ENCODE peak calls at places on chromosomes 16 and 17, in five cellular contexts. One of them, this sample, is unnamed.

GRCh38 chr17:38627957-38628356 is 22.2 kb upstream of the SRCIN1 start:
- DNase-seq in mammary epithelial cell: no peak
- DNase-seq in ascending aorta: no peak
- DNase-seq in suprapubic skin: no peak
- DNase-seq in GM23248: no peak
- DNase-seq in this sample: no peak

GRCh38 chr17:17626151-17626805 is 34.8 kb upstream of the PEMT start:
- DNase-seq in GM23248: no peak
- DNase-seq in suprapubic skin: no peak
- DNase-seq in mammary epithelial cell: no peak
- DNase-seq in ascending aorta: no peak
- DNase-seq in this sample: no peak

GRCh38 chr16:86293897-86294296 is 216.4 kb upstream of the FOXF1 start:
- DNase-seq in GM23248: no peak
- DNase-seq in mammary epithelial cell: no peak
- DNase-seq in suprapubic skin: no peak
- DNase-seq in ascending aorta: no peak
- DNase-seq in this sample: no peak

GRCh38 chr17:4903051-4903818 is at the start of gene CHRNE:
- DNase-seq in suprapubic skin: peak; percentile 93
- DNase-seq in GM23248: peak; percentile 71
- DNase-seq in ascending aorta: no peak
- DNase-seq in mammary epithelial cell: peak; percentile 73
- DNase-seq in this sample: peak; percentile 53

GRCh38 chr17:542943-543342 is 171.7 kb downstream of the VPS53 start:
- DNase-seq in ascending aorta: no peak
- DNase-seq in mammary epithelial cell: no peak
- DNase-seq in suprapubic skin: no peak
- DNase-seq in GM23248: no peak
- DNase-seq in this sample: no peak

GRCh38 chr16:68086336-68086821 is 1.2 kb downstream of the NFATC3 start:
- DNase-seq in suprapubic skin: no peak
- DNase-seq in mammary epithelial cell: peak; percentile 52
- DNase-seq in ascending aorta: no peak
- DNase-seq in GM23248: peak; percentile 75
- DNase-seq in this sample: no peak

GRCh38 chr16:5175263-5175662 is 77.7 kb upstream of the EEF2KMT start:
- DNase-seq in ascending aorta: no peak
- DNase-seq in GM23248: no peak
- DNase-seq in suprapubic skin: no peak
- DNase-seq in mammary epithelial cell: no peak
- DNase-seq in this sample: no peak

GRCh38 chr16:84891149-84891795 is 71.5 kb downstream of the CRISPLD2 start:
- DNase-seq in GM23248: no peak
- DNase-seq in suprapubic skin: no peak
- DNase-seq in mammary epithelial cell: no peak
- DNase-seq in ascending aorta: no peak
- DNase-seq in this sample: no peak

GRCh38 chr17:6596076-6596475 is 39.7 kb upstream of the PITPNM3 start:
- DNase-seq in GM23248: no peak
- DNase-seq in mammary epithelial cell: no peak
- DNase-seq in ascending aorta: no peak
- DNase-seq in suprapubic skin: no peak
- DNase-seq in this sample: no peak

GRCh38 chr17:42034059-42034458 is 14.2 kb downstream of the NKIRAS2 start:
- DNase-seq in GM23248: no peak
- DNase-seq in ascending aorta: no peak
- DNase-seq in mammary epithelial cell: no peak
- DNase-seq in suprapubic skin: no peak
- DNase-seq in this sample: no peak

GRCh38 chr17:49523706-49524472 is 28.8 kb downstream of the NGFR start:
- DNase-seq in ascending aorta: no peak
- DNase-seq in suprapubic skin: peak; percentile 74
- DNase-seq in GM23248: peak; percentile 37
- DNase-seq in mammary epithelial cell: peak; percentile 95
- DNase-seq in this sample: no peak

GRCh38 chr17:1462164-1463112 is 6.4 kb upstream of the CRK start:
- DNase-seq in GM23248: no peak
- DNase-seq in suprapubic skin: no peak
- DNase-seq in mammary epithelial cell: no peak
- DNase-seq in ascending aorta: no peak
- DNase-seq in this sample: peak; percentile 59

GRCh38 chr17:39872700-39873099 is 4.7 kb downstream of the ZPBP2 start:
- DNase-seq in suprapubic skin: no peak
- DNase-seq in ascending aorta: no peak
- DNase-seq in mammary epithelial cell: peak; percentile 32
- DNase-seq in GM23248: peak; percentile 78
- DNase-seq in this sample: no peak

GRCh38 chr16:29958756-29959155 is 3.1 kb upstream of the TMEM219 start:
- DNase-seq in suprapubic skin: no peak
- DNase-seq in GM23248: no peak
- DNase-seq in ascending aorta: no peak
- DNase-seq in mammary epithelial cell: no peak
- DNase-seq in this sample: no peak

GRCh38 chr16:52470601-52471000 is 76.3 kb downstream of the TOX3 start:
- DNase-seq in ascending aorta: no peak
- DNase-seq in suprapubic skin: no peak
- DNase-seq in mammary epithelial cell: no peak
- DNase-seq in GM23248: no peak
- DNase-seq in this sample: no peak

GRCh38 chr17:78736526-78737079 is 45.5 kb downstream of the CYTH1 start:
- DNase-seq in ascending aorta: peak; percentile 47
- DNase-seq in GM23248: no peak
- DNase-seq in mammary epithelial cell: peak; percentile 93
- DNase-seq in suprapubic skin: peak; percentile 83
- DNase-seq in this sample: peak; percentile 64

GRCh38 chr17:62778990-62779681 is 29.0 kb downstream of the MARCHF10 start:
- DNase-seq in ascending aorta: no peak
- DNase-seq in suprapubic skin: peak; percentile 69
- DNase-seq in GM23248: peak; percentile 98
- DNase-seq in mammary epithelial cell: peak; percentile 99
- DNase-seq in this sample: no peak

GRCh38 chr17:64250211-64250835 is 12.7 kb downstream of the TEX2 start:
- DNase-seq in ascending aorta: no peak
- DNase-seq in mammary epithelial cell: peak; percentile 71
- DNase-seq in GM23248: no peak
- DNase-seq in suprapubic skin: no peak
- DNase-seq in this sample: no peak

GRCh38 chr16:46731691-46732555 is 16.2 kb downstream of the MYLK3 start:
- DNase-seq in suprapubic skin: peak; percentile 46
- DNase-seq in mammary epithelial cell: no peak
- DNase-seq in ascending aorta: no peak
- DNase-seq in GM23248: no peak
- DNase-seq in this sample: no peak

GRCh38 chr17:60149691-60150582 is at the start of gene CA4:
- DNase-seq in ascending aorta: no peak
- DNase-seq in mammary epithelial cell: no peak
- DNase-seq in GM23248: no peak
- DNase-seq in suprapubic skin: no peak
- DNase-seq in this sample: no peak

GRCh38 chr16:66580605-66581209 is 1.4 kb downstream of the CMTM2 start:
- DNase-seq in ascending aorta: no peak
- DNase-seq in mammary epithelial cell: peak; percentile 64
- DNase-seq in suprapubic skin: no peak
- DNase-seq in GM23248: peak; percentile 82
- DNase-seq in this sample: peak; percentile 24

GRCh38 chr16:12612598-12613101 is 191.0 kb downstream of the CPPED1 start:
- DNase-seq in GM23248: no peak
- DNase-seq in suprapubic skin: no peak
- DNase-seq in mammary epithelial cell: peak; percentile 94
- DNase-seq in ascending aorta: no peak
- DNase-seq in this sample: no peak

GRCh38 chr17:57257911-57258885 is 1.9 kb downstream of the MSI2 start:
- DNase-seq in ascending aorta: no peak
- DNase-seq in GM23248: peak; percentile 19
- DNase-seq in suprapubic skin: no peak
- DNase-seq in mammary epithelial cell: no peak
- DNase-seq in this sample: no peak

GRCh38 chr16:21239646-21240045 is 6.1 kb downstream of the ANKS4B start:
- DNase-seq in suprapubic skin: no peak
- DNase-seq in ascending aorta: no peak
- DNase-seq in mammary epithelial cell: no peak
- DNase-seq in GM23248: no peak
- DNase-seq in this sample: no peak

GRCh38 chr17:75319818-75320691 is 30.8 kb upstream of the SLC25A19 start:
- DNase-seq in GM23248: peak; percentile 60
- DNase-seq in suprapubic skin: no peak
- DNase-seq in mammary epithelial cell: no peak
- DNase-seq in ascending aorta: no peak
- DNase-seq in this sample: no peak

GRCh38 chr17:21549107-21549687 is 143.1 kb upstream of the KCNJ18 start:
- DNase-seq in mammary epithelial cell: peak; percentile 61
- DNase-seq in suprapubic skin: no peak
- DNase-seq in ascending aorta: no peak
- DNase-seq in GM23248: peak; percentile 78
- DNase-seq in this sample: no peak

GRCh38 chr17:19768046-19768782 is 20.1 kb upstream of the ALDH3A1 start:
- DNase-seq in suprapubic skin: peak; percentile 41
- DNase-seq in ascending aorta: no peak
- DNase-seq in GM23248: no peak
- DNase-seq in mammary epithelial cell: no peak
- DNase-seq in this sample: no peak

GRCh38 chr17:18235743-18236256 is 10.4 kb downstream of the LLGL1 start:
- DNase-seq in GM23248: peak; percentile 72
- DNase-seq in ascending aorta: no peak
- DNase-seq in mammary epithelial cell: peak; percentile 90
- DNase-seq in suprapubic skin: no peak
- DNase-seq in this sample: no peak

GRCh38 chr16:27080870-27081269 is 14.1 kb downstream of the C16orf82 start:
- DNase-seq in ascending aorta: no peak
- DNase-seq in suprapubic skin: no peak
- DNase-seq in mammary epithelial cell: no peak
- DNase-seq in GM23248: peak; percentile 19
- DNase-seq in this sample: no peak

GRCh38 chr16:4832698-4833343 is 14.3 kb downstream of the GLYR1 start:
- DNase-seq in suprapubic skin: no peak
- DNase-seq in GM23248: no peak
- DNase-seq in mammary epithelial cell: no peak
- DNase-seq in ascending aorta: no peak
- DNase-seq in this sample: no peak

GRCh38 chr17:28524476-28525415 is 18.6 kb downstream of the FOXN1 start:
- DNase-seq in suprapubic skin: no peak
- DNase-seq in ascending aorta: no peak
- DNase-seq in GM23248: peak; percentile 78
- DNase-seq in mammary epithelial cell: peak; percentile 70
- DNase-seq in this sample: no peak

GRCh38 chr17:48595107-48595999 is 1.8 kb upstream of the HOXB5 start:
- DNase-seq in GM23248: no peak
- DNase-seq in suprapubic skin: no peak
- DNase-seq in ascending aorta: no peak
- DNase-seq in mammary epithelial cell: no peak
- DNase-seq in this sample: no peak

GRCh38 chr17:79411419-79411818 is 199.4 kb downstream of the RBFOX3 start:
- DNase-seq in mammary epithelial cell: no peak
- DNase-seq in ascending aorta: no peak
- DNase-seq in suprapubic skin: no peak
- DNase-seq in GM23248: no peak
- DNase-seq in this sample: no peak

DNA sequence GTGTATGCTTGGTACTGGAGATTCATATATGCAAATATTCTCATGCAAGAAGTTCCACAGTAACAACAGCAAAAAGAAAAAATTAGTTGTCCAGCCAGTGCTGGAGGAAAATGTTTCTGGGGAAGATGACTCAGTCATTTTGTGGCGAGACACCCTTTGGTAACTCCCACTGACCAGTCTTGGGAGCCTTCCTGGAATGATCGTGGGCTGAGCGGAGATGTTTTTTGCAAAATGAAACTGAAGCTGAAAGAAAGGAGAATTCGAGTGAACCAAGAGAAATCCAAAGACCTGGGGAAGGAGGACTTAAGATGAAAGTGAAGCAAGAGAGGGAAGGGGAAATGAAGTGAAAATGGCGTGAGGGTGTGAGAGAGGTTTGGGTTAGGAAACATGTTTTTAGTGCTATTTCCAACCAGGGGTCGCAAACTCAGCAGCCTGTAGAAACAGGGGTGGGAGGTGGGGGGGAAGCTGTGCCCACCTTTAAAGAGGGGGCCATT is 5.2 kb downstream of the ITPRIPL2 start:
- DNase-seq in mammary epithelial cell: peak; percentile 81
- DNase-seq in GM23248: peak; percentile 96
- DNase-seq in ascending aorta: no peak
- DNase-seq in suprapubic skin: no peak
- DNase-seq in this sample: no peak
- H3K27ac ChIP-seq in mammary epithelial cell: peak overlapping the region; percentile 90
- H3K27ac ChIP-seq in GM23248: peak overlapping the region; percentile 95
- H3K27ac ChIP-seq in ascending aorta: peak overlapping the region; percentile 80
- H3K27ac ChIP-seq in suprapubic skin: peak overlapping the region; percentile 55
- H3K27ac ChIP-seq in this sample: peak overlapping the region; percentile 77

GRCh38 chr16:28202147-28202746 is 9.5 kb downstream of the XPO6 start:
- DNase-seq in suprapubic skin: no peak
- DNase-seq in ascending aorta: no peak
- DNase-seq in GM23248: no peak
- DNase-seq in mammary epithelial cell: no peak
- DNase-seq in this sample: no peak
- H3K27ac ChIP-seq in suprapubic skin: no peak overlapping the region
- H3K27ac ChIP-seq in ascending aorta: no peak overlapping the region
- H3K27ac ChIP-seq in GM23248: no peak overlapping the region
- H3K27ac ChIP-seq in mammary epithelial cell: no peak overlapping the region
- H3K27ac ChIP-seq in this sample: no peak overlapping the region

GRCh38 chr16:74846714-74847113 is 72.1 kb upstream of the FA2H start:
- DNase-seq in ascending aorta: no peak
- DNase-seq in GM23248: no peak
- DNase-seq in mammary epithelial cell: no peak
- DNase-seq in suprapubic skin: no peak
- DNase-seq in this sample: no peak

GRCh38 chr16:74847202-74847601 is 72.6 kb upstream of the FA2H start:
- DNase-seq in mammary epithelial cell: no peak
- DNase-seq in GM23248: no peak
- DNase-seq in suprapubic skin: no peak
- DNase-seq in ascending aorta: no peak
- DNase-seq in this sample: no peak

GRCh38 chr16:74850027-74850426 is 75.4 kb upstream of the FA2H start:
- DNase-seq in GM23248: no peak
- DNase-seq in mammary epithelial cell: no peak
- DNase-seq in ascending aorta: no peak
- DNase-seq in suprapubic skin: no peak
- DNase-seq in this sample: no peak

GRCh38 chr16:74852500-74852875 is 77.9 kb upstream of the FA2H start:
- DNase-seq in ascending aorta: no peak
- DNase-seq in mammary epithelial cell: no peak
- DNase-seq in GM23248: no peak
- DNase-seq in suprapubic skin: no peak
- DNase-seq in this sample: no peak
- H3K27ac ChIP-seq in ascending aorta: no peak overlapping the region
- H3K27ac ChIP-seq in mammary epithelial cell: no peak overlapping the region
- H3K27ac ChIP-seq in GM23248: no peak overlapping the region
- H3K27ac ChIP-seq in suprapubic skin: no peak overlapping the region
- H3K27ac ChIP-seq in this sample: no peak overlapping the region

DNA sequence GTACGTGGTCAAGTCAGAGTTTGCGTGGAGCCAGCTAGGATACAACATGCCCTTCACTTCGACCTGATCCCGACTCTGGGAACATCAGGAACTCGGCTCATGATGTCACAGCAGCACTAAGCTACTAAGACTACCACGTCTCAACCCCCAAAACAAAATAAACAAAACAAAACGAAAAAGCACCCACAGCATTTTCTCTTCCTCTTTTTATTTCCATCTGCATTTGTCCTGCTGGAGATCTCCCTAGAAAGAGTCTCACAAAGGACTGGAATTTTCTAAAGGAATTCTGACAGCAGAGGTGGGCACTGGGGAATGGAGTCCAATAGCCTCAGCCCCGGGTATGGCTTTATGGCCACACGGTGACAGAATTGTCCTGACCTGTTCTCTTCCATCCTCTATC is 196.6 kb downstream of the SALL1 start:
- DNase-seq in ascending aorta: no peak
- DNase-seq in mammary epithelial cell: no peak
- DNase-seq in suprapubic skin: no peak
- DNase-seq in GM23248: no peak
- DNase-seq in this sample: no peak
- H3K27ac ChIP-seq in ascending aorta: no peak overlapping the region
- H3K27ac ChIP-seq in mammary epithelial cell: no peak overlapping the region
- H3K27ac ChIP-seq in suprapubic skin: no peak overlapping the region
- H3K27ac ChIP-seq in GM23248: no peak overlapping the region
- H3K27ac ChIP-seq in this sample: no peak overlapping the region

This sample was measured in gastrocnemius medialis.